ENCODE peak calls at places on chromosomes 4 and X, in four cellular contexts. A is T-helper 1 cell, G is AG04449, S is ELR. N is an unnamed sample.
A peak's percentile ranks its signal among the peaks of the same experiment; 100 is the strongest.

GRCh38 chrX:19440713-19441112 is 74.6 kb downstream of the MAP3K15 start:
- DNase-seq in G (peak; percentile 0), A (no peak), S (peak; percentile 32), N (no peak)

GRCh38 chr4:128812360-128812958 is 3.0 kb downstream of the JADE1 start:
- DNase-seq in G (no peak), A (no peak), S (peak; percentile 82), N (no peak)

GRCh38 chrX:19566359-19567141 is 51.2 kb upstream of the MAP3K15 start:
- DNase-seq in S (peak; percentile 48), G (no peak), A (no peak), N (peak; percentile 28)

GRCh38 chrX:149504226-149504914 is 736 bp downstream of the IDS start:
- DNase-seq in G (no peak), A (peak; percentile 62), S (peak; percentile 35), N (no peak)

GRCh38 chrX:45710081-45710801 is 509.6 kb upstream of the DIPK2B start:
- DNase-seq in G (peak; percentile 79), A (no peak), S (peak; percentile 96), N (peak; percentile 93)

GRCh38 chrX:46247456-46247855 is 297.8 kb downstream of the ZNF674 start:
- DNase-seq in A (no peak), G (no peak), S (no peak), N (no peak)

GRCh38 chr4:10082047-10082446 is 34.6 kb downstream of the WDR1 start:
- DNase-seq in S (no peak), A (no peak), G (no peak), N (no peak)

GRCh38 chrX:136711147-136711546 is 63.2 kb downstream of the CD40LG start:
- DNase-seq in G (no peak), S (peak; percentile 43), A (no peak), N (no peak)

GRCh38 chrX:33379839-33380238 is 168.5 kb upstream of the DMD start:
- DNase-seq in A (no peak), G (no peak), S (no peak), N (no peak)

GRCh38 chr4:38292529-38292928 is 332.3 kb downstream of the PTTG2 start:
- DNase-seq in S (no peak), A (no peak), G (no peak), N (no peak)

GRCh38 chr4:147779449-147779848 is 47.6 kb downstream of the ARHGAP10 start:
- DNase-seq in S (no peak), G (no peak), A (no peak), N (no peak)

GRCh38 chr4:22515145-22515887 is 550 bp downstream of the ADGRA3 start:
- DNase-seq in A (no peak), S (peak; percentile 77), G (no peak), N (no peak)

GRCh38 chr4:173235050-173235449 is 66.4 kb downstream of the GALNT7 start:
- DNase-seq in A (no peak), G (no peak), S (no peak), N (no peak)

GRCh38 chrX:68947882-68948605 is 119.2 kb downstream of the EFNB1 start:
- DNase-seq in S (peak; percentile 7), G (no peak), A (no peak), N (no peak)

GRCh38 chrX:80812176-80812575 is 2.5 kb upstream of the BRWD3 start:
- DNase-seq in A (peak; percentile 17), G (no peak), S (peak; percentile 44), N (no peak)

GRCh38 chr4:147837435-147837834 is 105.5 kb downstream of the ARHGAP10 start:
- DNase-seq in S (peak; percentile 32), G (no peak), A (no peak), N (no peak)

GRCh38 chr4:23887173-23887572 is 2.7 kb downstream of the PPARGC1A start:
- DNase-seq in A (no peak), S (no peak), G (no peak), N (no peak)

GRCh38 chr4:94508841-94509240 is 57.1 kb downstream of the PDLIM5 start:
- DNase-seq in S (no peak), A (no peak), G (no peak), N (no peak)

GRCh38 chrX:48490661-48491060 is 14.7 kb downstream of the FTSJ1 start:
- DNase-seq in A (no peak), G (no peak), S (peak; percentile 68), N (no peak)

GRCh38 chr4:15398001-15398400 is 29.8 kb upstream of the C1QTNF7 start:
- DNase-seq in S (peak; percentile 16), G (no peak), A (no peak), N (no peak)

GRCh38 chr4:155392486-155393184 is 15.9 kb upstream of the MAP9 start:
- DNase-seq in G (peak; percentile 28), A (no peak), S (peak; percentile 88), N (peak; percentile 38)

GRCh38 chr4:108877821-108878220 is 115.0 kb upstream of the ETNPPL start:
- DNase-seq in G (no peak), S (peak; percentile 10), A (no peak), N (no peak)

GRCh38 chr4:3010577-3010976 is 47.2 kb downstream of the GRK4 start:
- DNase-seq in A (no peak), G (no peak), S (peak; percentile 42), N (no peak)

GRCh38 chr4:137359691-137360315 is 172.5 kb downstream of the PCDH18 start:
- DNase-seq in S (no peak), G (peak; percentile 23), A (no peak), N (peak; percentile 45)

GRCh38 chr4:29829067-29829466 is 891.1 kb upstream of the PCDH7 start:
- DNase-seq in S (no peak), A (no peak), G (no peak), N (no peak)

GRCh38 chr4:826508-827208 is 729 bp upstream of the CPLX1 start:
- DNase-seq in A (no peak), S (no peak), G (no peak), N (no peak)

GRCh38 chrX:80578518-80579105 is 158.4 kb downstream of the TENT5D start:
- DNase-seq in A (no peak), G (no peak), S (peak; percentile 3), N (no peak)